ENCODE peak calls at places on chromosomes 13 and 19, in eight cellular contexts. I is tibial artery, P is trophoblast cell, H is Peyer's patch, T is fibroblast of the aortic adventitia, O is AG09309, V is endodermal cell, R is A673. U is an unnamed sample.

GRCh38 chr19:29409121-29409862 is 116.5 kb upstream of the VSTM2B start:
- DNase-seq in I (no peak), P (no peak), O (no peak), V (no peak), R (no peak), T (no peak), H (no peak), U (no peak)

GRCh38 chr19:42762782-42763181 is 2.7 kb downstream of the PSG8 start:
- DNase-seq in H (no peak), I (no peak), T (peak; percentile 12), R (no peak), V (no peak), P (no peak), O (no peak), U (no peak)

GRCh38 chr19:14542721-14543328 is 13.4 kb downstream of the TECR start:
- DNase-seq in I (no peak), T (peak; percentile 75), P (no peak), R (peak; percentile 41), V (no peak), O (no peak), H (no peak), U (no peak)

GRCh38 chr13:111271186-111271698 is 49.2 kb upstream of the TEX29 start:
- DNase-seq in I (no peak), H (no peak), V (no peak), P (no peak), O (no peak), T (no peak), R (no peak), U (no peak)

GRCh38 chr19:18346091-18346490 is 5.7 kb downstream of the PGPEP1 start:
- DNase-seq in V (peak; percentile 88), H (no peak), T (no peak), P (peak; percentile 77), O (no peak), R (peak; percentile 57), I (no peak), U (no peak)

GRCh38 chr13:109684836-109685602 is 101.4 kb downstream of the IRS2 start:
- DNase-seq in P (no peak), I (no peak), V (no peak), O (no peak), H (peak; percentile 56), R (peak; percentile 68), T (no peak), U (peak; percentile 51)

GRCh38 chr13:90485441-90485840 is 862.0 kb upstream of the MIR17HG start:
- DNase-seq in O (peak; percentile 90), R (peak; percentile 59), T (peak; percentile 93), V (no peak), P (no peak), H (no peak), I (no peak), U (no peak)

GRCh38 chr13:27960362-27961226 is 8.5 kb downstream of the CDX2 start:
- DNase-seq in V (peak; percentile 95), H (peak; percentile 90), I (no peak), T (no peak), R (peak; percentile 37), P (no peak), O (no peak), U (peak; percentile 69)

GRCh38 chr19:7921302-7921954 is 1.3 kb downstream of the SNAPC2 start:
- DNase-seq in H (no peak), P (no peak), I (no peak), R (no peak), T (no peak), V (no peak), O (no peak), U (no peak)

GRCh38 chr13:108663710-108664109 is 34.3 kb downstream of the MYO16 start:
- DNase-seq in O (no peak), T (no peak), V (no peak), R (no peak), H (no peak), I (no peak), P (no peak), U (no peak)

GRCh38 chr19:57167385-57167784 is at the start of gene DUXA:
- DNase-seq in H (no peak), V (no peak), R (no peak), I (no peak), O (no peak), T (no peak), P (no peak), U (no peak)

GRCh38 chr19:6204866-6205723 is 69.6 kb downstream of the ACSBG2 start:
- DNase-seq in V (peak; percentile 40), R (no peak), I (peak; percentile 60), O (no peak), H (no peak), T (no peak), P (no peak), U (no peak)

GRCh38 chr13:22948421-22948820 is 232.4 kb upstream of the SGCG start:
- DNase-seq in H (no peak), P (no peak), O (no peak), R (no peak), T (no peak), I (no peak), V (peak; percentile 7), U (no peak)

GRCh38 chr19:10404888-10405808 is 1.8 kb upstream of the CDC37 start:
- DNase-seq in T (no peak), I (no peak), O (no peak), P (no peak), H (no peak), V (no peak), R (no peak), U (no peak)

DNA sequence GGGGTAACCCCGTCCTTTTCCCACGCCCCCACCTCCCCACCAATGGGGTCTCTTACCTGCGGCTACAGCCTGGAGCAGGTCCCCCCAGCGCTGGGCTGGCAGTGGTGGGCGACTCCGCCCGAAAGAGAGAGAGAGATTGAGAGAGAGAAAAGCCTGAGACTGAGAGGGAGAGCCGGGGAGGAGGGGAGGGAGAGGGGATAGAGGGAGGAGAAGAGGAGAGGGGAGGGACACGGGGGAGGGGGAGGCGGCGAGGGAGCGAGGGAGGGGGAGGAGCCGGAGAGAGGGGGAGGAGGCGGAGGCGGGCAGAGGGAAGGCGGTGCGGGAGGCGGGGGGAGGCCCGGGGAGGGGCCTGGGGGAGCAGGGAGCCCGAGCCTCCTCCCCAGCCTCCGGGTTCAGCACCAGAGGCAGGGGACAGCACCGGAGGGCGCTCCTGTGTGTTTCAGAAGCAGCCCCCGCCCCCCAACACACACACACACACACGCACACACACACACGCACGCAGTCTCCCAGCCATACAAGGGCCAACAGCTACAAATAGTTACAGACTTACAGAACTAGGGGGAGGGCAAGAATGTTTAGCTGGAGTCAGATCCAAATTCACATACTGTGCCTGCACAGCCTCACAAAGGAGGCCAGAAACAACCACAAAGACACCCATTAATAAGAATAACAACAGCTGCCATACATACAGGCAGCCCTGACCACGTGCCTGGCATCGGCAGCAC is at the start of gene SLC8A2:
- DNase-seq in I (peak; percentile 88), V (peak; percentile 97), R (peak; percentile 92), H (no peak), O (peak; percentile 21), T (peak; percentile 73), P (no peak), U (peak; percentile 69)
- H3K4me3 ChIP-seq in I (peak within 1 kb of the TSS; percentile 18), V (peak within 1 kb of the TSS; percentile 79), R (peak within 1 kb of the TSS; percentile 62), H (no peak within 1 kb of the TSS), O (no peak within 1 kb of the TSS), T (no peak within 1 kb of the TSS), P (no peak within 1 kb of the TSS), U (no peak within 1 kb of the TSS)

GRCh38 chr13:20191902-20192469 is 752 bp downstream of the GJB2 start:
- DNase-seq in H (peak; percentile 68), P (peak; percentile 20), R (no peak), V (peak; percentile 81), O (no peak), T (peak; percentile 10), I (no peak), U (no peak)

GRCh38 chr13:20191311-20191901 is 1.3 kb downstream of the GJB2 start:
- DNase-seq in I (no peak), T (no peak), H (peak; percentile 69), R (no peak), P (peak; percentile 4), V (peak; percentile 65), O (no peak), U (no peak)

GRCh38 chr13:20193924-20194631 is 1.3 kb upstream of the GJB2 start:
- DNase-seq in I (no peak), V (peak; percentile 62), P (no peak), O (no peak), T (no peak), H (no peak), R (no peak), U (no peak)

GRCh38 chr13:20193142-20193923 is 595 bp upstream of the GJB2 start:
- DNase-seq in H (no peak), V (peak; percentile 56), R (peak; percentile 27), I (no peak), P (no peak), T (peak; percentile 12), O (no peak), U (no peak)

GRCh38 chr13:20192470-20193141 is at the start of gene GJB2:
- DNase-seq in P (no peak), T (no peak), R (no peak), H (peak; percentile 68), V (peak; percentile 69), I (no peak), O (no peak), U (no peak)
- H3K4me3 ChIP-seq in P (peak within 1 kb of the TSS; percentile 64), T (peak within 1 kb of the TSS; percentile 51), R (peak within 1 kb of the TSS; percentile 54), H (peak within 1 kb of the TSS; percentile 47), V (peak within 1 kb of the TSS; percentile 78), I (peak within 1 kb of the TSS; percentile 40), O (peak within 1 kb of the TSS; percentile 26), U (peak within 1 kb of the TSS; percentile 89)

GRCh38 chr19:39765091-39766076 is 13.3 kb upstream of the LEUTX start:
- DNase-seq in H (no peak), V (peak; percentile 85), P (peak; percentile 34), R (peak; percentile 68), I (no peak), O (no peak), T (peak; percentile 61), U (no peak)
- H3K4me3 ChIP-seq in H (no peak overlapping the region), V (no peak overlapping the region), P (no peak overlapping the region), R (no peak overlapping the region), I (no peak overlapping the region), O (no peak overlapping the region), T (no peak overlapping the region), U (no peak overlapping the region)

DNA sequence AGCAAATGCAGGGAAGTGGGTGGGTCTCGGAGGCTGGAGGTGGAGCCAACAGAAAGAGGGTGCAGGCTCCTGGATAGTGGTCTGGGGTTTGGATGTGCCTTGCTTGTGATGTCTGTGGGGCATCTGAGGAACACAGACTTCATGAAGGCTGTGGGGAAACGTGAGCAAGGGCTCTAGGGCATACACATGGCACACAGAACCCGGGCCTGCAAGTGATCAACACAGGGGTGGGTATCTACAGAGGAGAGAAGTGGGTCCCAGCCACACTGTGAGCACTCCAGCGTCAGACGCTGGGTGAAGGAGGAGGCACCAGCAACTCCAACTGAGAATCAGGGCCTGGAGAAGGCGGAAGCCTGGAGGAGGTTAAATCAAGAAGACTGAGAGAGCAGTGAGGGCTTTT is 5.4 kb upstream of the UBE2M start:
- DNase-seq in V (peak; percentile 32), T (no peak), I (no peak), P (no peak), O (no peak), R (no peak), H (no peak), U (no peak)
- H3K4me3 ChIP-seq in V (no peak overlapping the region), T (no peak overlapping the region), I (no peak overlapping the region), P (peak overlapping the region; percentile 9), O (no peak overlapping the region), R (no peak overlapping the region), H (no peak overlapping the region), U (no peak overlapping the region)